ENCODE peak calls at places on chromosomes 13 and 19, in eight cellular contexts. One of them, this sample, is unnamed.

GRCh38 chr19:8539621-8540149 is 25.7 kb upstream of the ZNF414 start:
- DNase-seq in neural progenitor cell: no peak
- DNase-seq in tibial artery: no peak
- DNase-seq in CD8-positive, alpha-beta T cell: no peak
- DNase-seq in foreskin fibroblast: no peak
- DNase-seq in fibroblast of pulmonary artery: no peak
- DNase-seq in left ventricle myocardium inferior: no peak
- DNase-seq in kidney: no peak
- DNase-seq in this sample: no peak

GRCh38 chr19:51016798-51017683 is 2.5 kb downstream of the KLK10 start:
- DNase-seq in CD8-positive, alpha-beta T cell: no peak
- DNase-seq in left ventricle myocardium inferior: no peak
- DNase-seq in kidney: no peak
- DNase-seq in neural progenitor cell: peak; percentile 80
- DNase-seq in tibial artery: no peak
- DNase-seq in fibroblast of pulmonary artery: peak; percentile 57
- DNase-seq in foreskin fibroblast: peak; percentile 16
- DNase-seq in this sample: peak; percentile 21

GRCh38 chr19:10797541-10798256 is 38.3 kb downstream of the TMED1 start:
- DNase-seq in neural progenitor cell: no peak
- DNase-seq in fibroblast of pulmonary artery: peak; percentile 49
- DNase-seq in kidney: no peak
- DNase-seq in left ventricle myocardium inferior: no peak
- DNase-seq in tibial artery: no peak
- DNase-seq in CD8-positive, alpha-beta T cell: peak; percentile 71
- DNase-seq in foreskin fibroblast: no peak
- DNase-seq in this sample: no peak

GRCh38 chr19:18419195-18419698 is at the start of gene SSBP4:
- DNase-seq in kidney: peak; percentile 92
- DNase-seq in neural progenitor cell: peak; percentile 91
- DNase-seq in foreskin fibroblast: peak; percentile 80
- DNase-seq in CD8-positive, alpha-beta T cell: peak; percentile 43
- DNase-seq in left ventricle myocardium inferior: peak; percentile 81
- DNase-seq in tibial artery: peak; percentile 59
- DNase-seq in fibroblast of pulmonary artery: peak; percentile 81
- DNase-seq in this sample: peak; percentile 72

GRCh38 chr19:18342090-18342632 is 1.8 kb downstream of the PGPEP1 start:
- DNase-seq in kidney: no peak
- DNase-seq in neural progenitor cell: no peak
- DNase-seq in CD8-positive, alpha-beta T cell: no peak
- DNase-seq in fibroblast of pulmonary artery: no peak
- DNase-seq in tibial artery: no peak
- DNase-seq in foreskin fibroblast: no peak
- DNase-seq in left ventricle myocardium inferior: no peak
- DNase-seq in this sample: no peak

GRCh38 chr13:97226788-97227627 is 4.9 kb downstream of the MBNL2 start:
- DNase-seq in foreskin fibroblast: no peak
- DNase-seq in tibial artery: no peak
- DNase-seq in fibroblast of pulmonary artery: peak; percentile 57
- DNase-seq in CD8-positive, alpha-beta T cell: peak; percentile 13
- DNase-seq in kidney: no peak
- DNase-seq in left ventricle myocardium inferior: no peak
- DNase-seq in neural progenitor cell: no peak
- DNase-seq in this sample: no peak

GRCh38 chr13:111043575-111043982 is 71.5 kb upstream of the ARHGEF7 start:
- DNase-seq in foreskin fibroblast: peak; percentile 82
- DNase-seq in left ventricle myocardium inferior: peak; percentile 45
- DNase-seq in fibroblast of pulmonary artery: peak; percentile 36
- DNase-seq in CD8-positive, alpha-beta T cell: no peak
- DNase-seq in kidney: peak; percentile 54
- DNase-seq in neural progenitor cell: no peak
- DNase-seq in tibial artery: no peak
- DNase-seq in this sample: no peak

GRCh38 chr13:30872685-30873443 is 33.2 kb upstream of the MEDAG start:
- DNase-seq in kidney: no peak
- DNase-seq in CD8-positive, alpha-beta T cell: no peak
- DNase-seq in left ventricle myocardium inferior: no peak
- DNase-seq in fibroblast of pulmonary artery: peak; percentile 91
- DNase-seq in foreskin fibroblast: peak; percentile 68
- DNase-seq in neural progenitor cell: peak; percentile 66
- DNase-seq in tibial artery: peak; percentile 88
- DNase-seq in this sample: no peak

GRCh38 chr19:3576696-3577443 is 4.1 kb downstream of the HMG20B start:
- DNase-seq in foreskin fibroblast: peak; percentile 51
- DNase-seq in tibial artery: no peak
- DNase-seq in kidney: no peak
- DNase-seq in CD8-positive, alpha-beta T cell: no peak
- DNase-seq in fibroblast of pulmonary artery: peak; percentile 73
- DNase-seq in neural progenitor cell: peak; percentile 94
- DNase-seq in left ventricle myocardium inferior: peak; percentile 62
- DNase-seq in this sample: no peak

GRCh38 chr13:67223024-67223423 is 7.1 kb downstream of the PCDH9 start:
- DNase-seq in fibroblast of pulmonary artery: peak; percentile 63
- DNase-seq in tibial artery: no peak
- DNase-seq in neural progenitor cell: no peak
- DNase-seq in left ventricle myocardium inferior: no peak
- DNase-seq in foreskin fibroblast: peak; percentile 28
- DNase-seq in kidney: no peak
- DNase-seq in CD8-positive, alpha-beta T cell: no peak
- DNase-seq in this sample: no peak

GRCh38 chr19:1261512-1261862 is 7.6 kb upstream of the CIRBP start:
- DNase-seq in neural progenitor cell: peak; percentile 81
- DNase-seq in left ventricle myocardium inferior: no peak
- DNase-seq in fibroblast of pulmonary artery: no peak
- DNase-seq in kidney: peak; percentile 86
- DNase-seq in foreskin fibroblast: no peak
- DNase-seq in CD8-positive, alpha-beta T cell: no peak
- DNase-seq in tibial artery: no peak
- DNase-seq in this sample: peak; percentile 52
- TF ChIP-seq CTCF in neural progenitor cell: peak; percentile 48
- TF ChIP-seq CTCF in left ventricle myocardium inferior: peak; percentile 11
- TF ChIP-seq CTCF in fibroblast of pulmonary artery: peak; percentile 4
- TF ChIP-seq CTCF in kidney: no peak
- TF ChIP-seq CTCF in foreskin fibroblast: no peak
- TF ChIP-seq CTCF in CD8-positive, alpha-beta T cell: no peak
- TF ChIP-seq CTCF in tibial artery: no peak
- TF ChIP-seq CTCF in this sample: no peak

DNA sequence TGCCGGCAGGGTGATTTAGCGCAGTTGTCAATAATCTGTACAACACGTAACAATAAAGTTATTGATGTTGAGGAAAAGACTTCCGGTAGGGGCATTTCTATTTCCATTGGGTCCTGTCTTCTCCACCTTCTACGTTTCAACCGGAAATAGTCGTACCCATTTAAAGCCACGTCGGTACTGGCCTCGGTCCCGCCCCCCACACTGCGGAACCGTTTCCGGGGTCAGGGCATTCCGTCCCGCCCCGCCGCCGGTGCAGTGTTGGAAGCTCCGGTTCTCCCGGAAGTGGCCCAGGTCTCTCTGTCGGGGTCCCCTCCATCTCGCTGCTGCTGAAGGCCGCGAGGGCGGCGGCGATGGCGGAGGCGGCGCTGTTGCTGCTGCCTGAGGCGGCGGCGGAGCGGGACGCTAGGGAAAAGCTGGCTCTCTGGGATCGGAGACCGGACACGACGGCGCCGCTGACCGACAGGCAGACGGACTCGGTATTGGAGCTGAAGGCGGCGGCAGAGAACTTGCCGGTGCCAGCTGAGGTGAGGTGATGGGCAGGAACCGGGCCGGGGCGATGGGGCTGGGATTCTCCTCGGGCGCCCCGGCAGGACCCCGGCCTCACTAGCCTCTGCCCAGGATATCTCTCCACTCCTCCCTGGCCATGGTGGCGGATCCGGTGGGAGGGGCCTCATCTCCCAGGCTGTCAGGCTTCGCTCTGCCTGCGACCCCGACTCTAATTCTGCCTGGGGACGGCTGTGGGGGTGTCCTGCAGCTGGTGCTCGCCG is at the start of gene COG3:
- DNase-seq in tibial artery: peak; percentile 94
- DNase-seq in foreskin fibroblast: peak; percentile 96
- DNase-seq in CD8-positive, alpha-beta T cell: peak; percentile 86
- DNase-seq in neural progenitor cell: peak; percentile 93
- DNase-seq in fibroblast of pulmonary artery: peak; percentile 98
- DNase-seq in left ventricle myocardium inferior: peak; percentile 94
- DNase-seq in kidney: peak; percentile 98
- DNase-seq in this sample: peak; percentile 90
- TF ChIP-seq CTCF in tibial artery: peak; percentile 37
- TF ChIP-seq CTCF in foreskin fibroblast: no peak
- TF ChIP-seq CTCF in CD8-positive, alpha-beta T cell: peak; percentile 6
- TF ChIP-seq CTCF in neural progenitor cell: peak; percentile 44
- TF ChIP-seq CTCF in fibroblast of pulmonary artery: no peak
- TF ChIP-seq CTCF in left ventricle myocardium inferior: no peak
- TF ChIP-seq CTCF in kidney: no peak
- TF ChIP-seq CTCF in this sample: no peak

DNA sequence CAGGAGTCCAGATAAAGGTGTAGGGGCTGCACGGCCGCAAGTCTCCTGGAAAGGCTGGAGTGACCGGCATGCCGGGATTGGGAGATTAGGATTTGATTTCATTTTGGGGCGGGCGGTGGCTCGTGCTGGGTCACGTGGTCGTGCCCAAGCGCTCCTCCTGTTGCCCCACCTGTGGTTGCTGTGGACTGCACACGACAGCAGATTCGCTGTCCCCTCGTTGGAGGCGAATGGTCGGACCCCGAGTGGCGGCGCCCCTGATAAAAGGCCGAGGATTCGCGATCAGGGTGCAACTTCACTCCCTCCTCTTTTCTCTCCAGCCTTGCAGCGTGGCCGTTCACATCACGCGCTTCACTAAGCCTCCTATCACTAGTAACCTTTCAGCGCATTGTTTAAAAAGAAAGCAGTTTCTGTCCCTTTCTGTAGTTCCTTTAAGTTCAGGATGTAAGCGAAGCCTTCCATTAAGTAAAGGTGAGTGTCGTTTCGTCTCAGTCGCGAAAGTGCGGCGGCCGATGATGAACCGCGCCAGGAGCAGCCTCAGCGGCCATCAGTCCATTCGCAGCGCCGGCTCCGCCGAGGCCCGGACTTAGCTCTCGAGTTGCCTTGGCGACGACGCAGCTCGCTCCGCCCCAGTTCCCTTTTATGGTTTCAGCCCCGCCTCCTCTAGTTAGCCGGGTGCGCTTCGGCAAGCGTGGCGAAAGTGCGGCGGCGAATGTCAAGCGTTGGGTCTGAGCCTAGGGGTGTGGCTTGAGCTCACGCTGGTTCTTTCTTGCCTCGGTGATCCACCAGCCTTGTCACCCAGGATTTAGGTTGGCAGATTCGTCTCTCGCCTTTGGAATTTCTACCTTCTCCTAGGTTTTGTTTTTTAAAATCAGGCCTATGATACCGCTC is 1.7 kb upstream of the PPP1R37 start:
- DNase-seq in tibial artery: peak; percentile 97
- DNase-seq in fibroblast of pulmonary artery: peak; percentile 100
- DNase-seq in neural progenitor cell: peak; percentile 100
- DNase-seq in left ventricle myocardium inferior: peak; percentile 98
- DNase-seq in foreskin fibroblast: peak; percentile 99
- DNase-seq in kidney: peak; percentile 99
- DNase-seq in CD8-positive, alpha-beta T cell: peak; percentile 90
- DNase-seq in this sample: peak; percentile 95
- TF ChIP-seq CTCF in tibial artery: no peak
- TF ChIP-seq CTCF in fibroblast of pulmonary artery: no peak
- TF ChIP-seq CTCF in neural progenitor cell: no peak
- TF ChIP-seq CTCF in left ventricle myocardium inferior: no peak
- TF ChIP-seq CTCF in foreskin fibroblast: no peak
- TF ChIP-seq CTCF in kidney: no peak
- TF ChIP-seq CTCF in CD8-positive, alpha-beta T cell: no peak
- TF ChIP-seq CTCF in this sample: no peak

DNA sequence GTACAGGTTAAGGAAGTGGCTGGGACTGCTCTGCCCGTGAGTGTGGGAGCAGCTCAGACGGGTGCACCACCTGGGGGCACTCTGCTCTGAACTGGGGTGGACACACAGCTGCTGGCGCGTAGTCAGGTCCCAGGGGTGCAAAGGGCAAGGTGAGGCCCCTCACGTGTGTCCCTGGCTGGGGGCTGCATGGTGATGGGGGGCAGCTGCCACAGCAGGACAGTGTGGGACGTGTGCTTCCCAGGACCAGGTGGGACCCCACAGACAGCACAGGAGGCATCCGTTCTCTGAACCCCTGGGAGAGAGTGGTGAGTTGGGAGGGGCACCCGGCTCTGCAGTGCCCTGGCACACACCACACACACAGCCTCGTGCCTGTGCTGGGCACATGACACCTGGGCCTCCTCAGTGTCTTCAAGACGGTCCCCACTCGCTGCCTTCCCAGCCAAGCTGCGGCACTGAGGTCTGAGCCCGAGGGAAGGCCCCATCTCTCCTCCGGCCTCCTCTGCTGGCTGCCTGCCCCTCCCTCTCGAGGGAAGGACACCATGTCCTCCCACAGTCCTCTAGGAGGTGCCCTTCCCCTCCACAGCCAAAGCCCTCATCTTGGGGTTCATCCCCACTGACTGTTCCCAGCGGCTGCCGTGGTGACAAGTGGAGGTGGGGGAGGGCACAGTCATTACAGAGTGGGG is 24.7 kb downstream of the CILP2 start:
- DNase-seq in foreskin fibroblast: no peak
- DNase-seq in neural progenitor cell: peak; percentile 35
- DNase-seq in tibial artery: no peak
- DNase-seq in fibroblast of pulmonary artery: no peak
- DNase-seq in left ventricle myocardium inferior: no peak
- DNase-seq in kidney: no peak
- DNase-seq in CD8-positive, alpha-beta T cell: no peak
- DNase-seq in this sample: no peak
- TF ChIP-seq CTCF in foreskin fibroblast: no peak
- TF ChIP-seq CTCF in neural progenitor cell: peak; percentile 25
- TF ChIP-seq CTCF in tibial artery: no peak
- TF ChIP-seq CTCF in fibroblast of pulmonary artery: no peak
- TF ChIP-seq CTCF in left ventricle myocardium inferior: no peak
- TF ChIP-seq CTCF in kidney: no peak
- TF ChIP-seq CTCF in CD8-positive, alpha-beta T cell: peak; percentile 22
- TF ChIP-seq CTCF in this sample: no peak